ENCODE peak calls at places on chromosomes 6 and 20, in four cellular contexts. T, L, N and A are unnamed samples.
A peak's percentile ranks its signal among the peaks of the same experiment; 100 is the strongest.

GRCh38 chr20:40728470-40728869 is 39.4 kb upstream of the MAFB start:
- DNase-seq in T (no peak), L (no peak), N (no peak), A (no peak)

GRCh38 chr20:23643665-23644064 is 5.9 kb upstream of the CST3 start:
- DNase-seq in T (no peak), L (no peak), N (no peak), A (no peak)

GRCh38 chr20:60283281-60283680 is 325.1 kb downstream of the CDH26 start:
- DNase-seq in T (no peak), L (no peak), N (no peak), A (no peak)

GRCh38 chr6:108118791-108119211 is 44.3 kb upstream of the OSTM1 start:
- DNase-seq in T (no peak), L (no peak), N (no peak), A (no peak)

GRCh38 chr6:150063640-150064039 is 5.3 kb downstream of the ULBP3 start:
- DNase-seq in T (no peak), L (no peak), N (no peak), A (no peak)

GRCh38 chr6:135128268-135128914 is 52.7 kb upstream of the MYB start:
- DNase-seq in T (no peak), L (no peak), N (peak; percentile 65), A (no peak)

GRCh38 chr6:27541212-27541931 is 68.5 kb upstream of the ZNF184 start:
- DNase-seq in T (no peak), L (no peak), N (no peak), A (no peak)

GRCh38 chr6:51394061-51394460 is 575.4 kb downstream of the TFAP2B start:
- DNase-seq in T (no peak), L (no peak), N (no peak), A (no peak)

GRCh38 chr6:142810952-142811514 is 133.9 kb downstream of the HIVEP2 start:
- DNase-seq in T (no peak), L (no peak), N (no peak), A (no peak)

GRCh38 chr6:159730277-159730676 is 3.0 kb downstream of the WTAP start:
- DNase-seq in T (no peak), L (no peak), N (no peak), A (no peak)

GRCh38 chr20:41538810-41539596 is 79.2 kb downstream of the CHD6 start:
- DNase-seq in T (no peak), L (no peak), N (no peak), A (no peak)

GRCh38 chr20:21046413-21047070 is 59.6 kb downstream of the LINC00237 start:
- DNase-seq in T (no peak), L (no peak), N (no peak), A (no peak)

GRCh38 chr20:35253010-35253409 is 24.9 kb downstream of the MMP24OS start:
- DNase-seq in T (no peak), L (no peak), N (no peak), A (no peak)

GRCh38 chr6:1039746-1040145 is 272.2 kb upstream of the FOXQ1 start:
- DNase-seq in T (no peak), L (no peak), N (no peak), A (no peak)

GRCh38 chr6:152071843-152072242 is 264.4 kb downstream of the ESR1 start:
- DNase-seq in T (no peak), L (no peak), N (no peak), A (no peak)

GRCh38 chr6:150599199-150600002 is at the start of gene PLEKHG1:
- DNase-seq in T (peak; percentile 57), L (peak; percentile 80), N (peak; percentile 40), A (peak; percentile 69)

GRCh38 chr6:16437984-16438383 is 199.6 kb downstream of the GMPR start:
- DNase-seq in T (no peak), L (no peak), N (no peak), A (no peak)

GRCh38 chr6:2101213-2101612 is 144.2 kb downstream of the GMDS start:
- DNase-seq in T (no peak), L (no peak), N (no peak), A (no peak)

GRCh38 chr6:41278699-41279405 is 7.6 kb downstream of the TREM1 start:
- DNase-seq in T (peak; percentile 77), L (peak; percentile 48), N (peak; percentile 68), A (peak; percentile 83)

GRCh38 chr6:50724381-50725124 is 11.2 kb downstream of the TFAP2D start:
- DNase-seq in T (peak; percentile 58), L (no peak), N (no peak), A (no peak)

GRCh38 chr6:33905081-33905609 is 101.3 kb upstream of the MLN start:
- DNase-seq in T (no peak), L (no peak), N (peak; percentile 78), A (no peak)

GRCh38 chr6:117232191-117232590 is 33.2 kb upstream of the VGLL2 start:
- DNase-seq in T (no peak), L (no peak), N (no peak), A (no peak)

GRCh38 chr6:25173232-25173631 is 105.9 kb upstream of the CARMIL1 start:
- DNase-seq in T (no peak), L (no peak), N (no peak), A (no peak)

GRCh38 chr6:121881974-121882667 is 446.7 kb downstream of the GJA1 start:
- DNase-seq in T (no peak), L (no peak), N (no peak), A (no peak)

GRCh38 chr6:164099535-164099982 is 685.0 kb downstream of the QKI start:
- DNase-seq in T (no peak), L (no peak), N (no peak), A (no peak)

GRCh38 chr6:12233693-12234551 is 56.2 kb upstream of the EDN1 start:
- DNase-seq in T (peak; percentile 80), L (no peak), N (peak; percentile 75), A (peak; percentile 43)

GRCh38 chr20:24303393-24303792 is 166.0 kb upstream of the SYNDIG1 start:
- DNase-seq in T (peak; percentile 41), L (no peak), N (no peak), A (no peak)

GRCh38 chr6:136968831-136969230 is 46.7 kb downstream of the SLC35D3 start:
- DNase-seq in T (no peak), L (peak; percentile 82), N (no peak), A (no peak)

GRCh38 chr20:35870541-35871307 is 83.6 kb downstream of the SCAND1 start:
- DNase-seq in T (no peak), L (no peak), N (no peak), A (no peak)

GRCh38 chr20:41447026-41447425 is 80.4 kb upstream of the EMILIN3 start:
- DNase-seq in T (no peak), L (no peak), N (no peak), A (no peak)

GRCh38 chr6:30450908-30451818 is 38.1 kb upstream of the HLA-E start:
- DNase-seq in T (peak; percentile 96), L (peak; percentile 44), N (peak; percentile 72), A (no peak)

GRCh38 chr20:36591281-36591680 is 14.3 kb upstream of the RAB5IF start:
- DNase-seq in T (no peak), L (no peak), N (no peak), A (no peak)

GRCh38 chr20:13904766-13905165 is 85.6 kb downstream of the SEL1L2 start:
- DNase-seq in T (no peak), L (no peak), N (no peak), A (no peak)

GRCh38 chr20:38554986-38555385 is 26.0 kb upstream of the ADIG start:
- DNase-seq in T (no peak), L (no peak), N (no peak), A (no peak)
- H3K36me3 ChIP-seq in T (no peaks in the 10 kb centered on the region), L (peaks cover 94% of the 10 kb centered on the region), N (peaks cover 84% of the 10 kb centered on the region), A (peaks cover 47% of the 10 kb centered on the region)

GRCh38 chr6:7241709-7242645 is 71.0 kb downstream of the SSR1 start:
- DNase-seq in T (peak; percentile 48), L (no peak), N (no peak), A (no peak)
- H3K27ac ChIP-seq in T (no peak overlapping the region), L (peak overlapping the region; percentile 70), N (no peak overlapping the region), A (peak overlapping the region; percentile 46)

GRCh38 chr20:53579581-53580375 is 13.9 kb downstream of the ZNF217 start:
- DNase-seq in T (no peak), L (no peak), N (peak; percentile 53), A (no peak)
- H3K36me3 ChIP-seq in T (peaks cover 57% of the 10 kb centered on the region), L (peaks cover 52% of the 10 kb centered on the region), N (peaks cover 49% of the 10 kb centered on the region), A (peaks cover 31% of the 10 kb centered on the region)

GRCh38 chr6:168044521-168045130 is 34.4 kb downstream of the FRMD1 start:
- DNase-seq in T (no peak), L (no peak), N (no peak), A (no peak)

GRCh38 chr6:168043848-168044415 is 35.1 kb downstream of the FRMD1 start:
- DNase-seq in T (no peak), L (no peak), N (no peak), A (no peak)

GRCh38 chr6:168041928-168042327 is 37.1 kb downstream of the FRMD1 start:
- DNase-seq in T (no peak), L (no peak), N (no peak), A (no peak)

GRCh38 chr6:168042426-168043192 is 36.4 kb downstream of the FRMD1 start:
- DNase-seq in T (no peak), L (no peak), N (no peak), A (no peak)

GRCh38 chr6:168043193-168043847 is 35.7 kb downstream of the FRMD1 start:
- DNase-seq in T (no peak), L (no peak), N (no peak), A (no peak)
- H3K27ac ChIP-seq in T (no peak overlapping the region), L (no peak overlapping the region), N (no peak overlapping the region), A (no peak overlapping the region)

GRCh38 chr20:58675146-58675584 is 17.4 kb upstream of the NPEPL1 start:
- DNase-seq in T (no peak), L (no peak), N (no peak), A (no peak)
- H3K36me3 ChIP-seq in T (no peaks in the 10 kb centered on the region), L (peaks cover 92% of the 10 kb centered on the region), N (peaks cover 73% of the 10 kb centered on the region), A (peaks cover 29% of the 10 kb centered on the region)

DNA sequence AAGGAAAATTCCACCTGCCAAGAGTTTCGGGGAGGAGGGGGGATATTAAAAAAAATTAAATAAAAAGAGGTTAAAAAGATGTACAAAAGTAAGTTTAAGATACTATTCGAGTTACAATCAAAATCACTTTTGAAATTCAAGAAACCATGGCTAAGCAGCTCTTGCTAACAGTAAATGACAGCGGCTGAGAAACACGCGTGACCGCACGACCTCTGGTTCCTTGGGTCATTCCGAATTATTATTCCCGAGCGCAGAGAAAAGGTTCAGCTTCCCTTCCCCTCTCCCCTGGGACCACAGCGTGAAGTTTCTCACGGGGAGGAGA is 566 bp downstream of the TMEM242 start:
- DNase-seq in T (no peak), L (no peak), N (peak; percentile 4), A (no peak)
- H3K27ac ChIP-seq in T (peak overlapping the region; percentile 48), L (peak overlapping the region; percentile 97), N (peak overlapping the region; percentile 76), A (peak overlapping the region; percentile 96)

GRCh38 chr6:37382954-37383353 is 29.2 kb downstream of the RNF8 start:
- DNase-seq in T (no peak), L (no peak), N (no peak), A (no peak)
- H3K36me3 ChIP-seq in T (no peaks in the 10 kb centered on the region), L (peaks cover 75% of the 10 kb centered on the region), N (peaks cover 39% of the 10 kb centered on the region), A (peaks cover 21% of the 10 kb centered on the region)

GRCh38 chr20:10537850-10538480 is 102.9 kb downstream of the SLX4IP start:
- DNase-seq in T (no peak), L (no peak), N (no peak), A (no peak)
- H3K27ac ChIP-seq in T (no peak overlapping the region), L (no peak overlapping the region), N (no peak overlapping the region), A (no peak overlapping the region)

DNA sequence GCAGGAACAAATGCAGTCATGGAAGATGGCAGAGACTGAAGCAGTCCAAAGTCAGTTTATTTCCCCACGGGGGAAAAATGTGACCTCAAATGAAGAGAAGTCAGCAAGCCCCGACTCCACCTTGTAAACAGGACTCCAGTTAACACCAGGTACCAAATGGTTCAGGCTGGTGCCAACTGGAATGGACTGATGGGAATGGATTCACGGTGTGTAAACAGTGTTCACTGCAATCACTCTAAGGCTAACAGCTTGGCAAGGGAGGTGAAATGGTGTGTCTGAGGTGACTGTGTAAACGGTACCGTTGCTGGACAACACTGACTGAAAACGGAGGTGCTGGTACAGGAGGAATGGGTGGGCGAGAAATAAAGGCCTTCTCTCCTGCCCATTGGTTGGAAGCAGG is 12.0 kb downstream of the PLAGL2 start:
- DNase-seq in T (no peak), L (no peak), N (no peak), A (no peak)
- H3K36me3 ChIP-seq in T (peaks cover 6% of the 10 kb centered on the region), L (peaks cover 64% of the 10 kb centered on the region), N (peaks cover 56% of the 10 kb centered on the region), A (peaks cover 9% of the 10 kb centered on the region)